ENCODE peak calls at places on chromosomes 6 and 20, in six cellular contexts. J, O, W, K, P and Y are unnamed samples.
A peak's percentile ranks its signal among the peaks of the same experiment; 100 is the strongest.

GRCh38 chr6:19554356-19555225 is 282.6 kb upstream of the ID4 start:
- DNase-seq in J (no peak), O (no peak), W (no peak), K (no peak), P (no peak), Y (no peak)

GRCh38 chr6:12605888-12606345 is 110.7 kb upstream of the PHACTR1 start:
- DNase-seq in J (peak; percentile 65), O (no peak), W (peak; percentile 72), K (peak; percentile 73), P (no peak), Y (peak; percentile 75)

GRCh38 chr6:138455746-138456392 is 43.4 kb downstream of the NHSL1 start:
- DNase-seq in J (peak; percentile 87), O (no peak), W (no peak), K (no peak), P (no peak), Y (no peak)

GRCh38 chr6:93859964-93860363 is 440.6 kb upstream of the EPHA7 start:
- DNase-seq in J (no peak), O (no peak), W (no peak), K (no peak), P (no peak), Y (no peak)

GRCh38 chr6:162680367-162680766 is 47.2 kb downstream of the PRKN start:
- DNase-seq in J (no peak), O (no peak), W (no peak), K (no peak), P (no peak), Y (no peak)

GRCh38 chr6:19303381-19303780 is 533.8 kb upstream of the ID4 start:
- DNase-seq in J (no peak), O (no peak), W (no peak), K (no peak), P (no peak), Y (no peak)

GRCh38 chr20:9590189-9590588 is 75.8 kb downstream of the LAMP5 start:
- DNase-seq in J (no peak), O (no peak), W (no peak), K (no peak), P (no peak), Y (no peak)

GRCh38 chr6:25788305-25788922 is 33.9 kb downstream of the SLC17A4 start:
- DNase-seq in J (peak; percentile 45), O (no peak), W (peak; percentile 72), K (peak; percentile 45), P (no peak), Y (peak; percentile 71)

GRCh38 chr20:4904127-4904860 is 97.0 kb downstream of the SLC23A2 start:
- DNase-seq in J (no peak), O (no peak), W (no peak), K (no peak), P (no peak), Y (no peak)

GRCh38 chr20:10282930-10283556 is 64.4 kb downstream of the SNAP25 start:
- DNase-seq in J (no peak), O (no peak), W (no peak), K (no peak), P (no peak), Y (no peak)

GRCh38 chr20:680638-681037 is 5.0 kb upstream of the SCRT2 start:
- DNase-seq in J (no peak), O (no peak), W (no peak), K (no peak), P (no peak), Y (no peak)

GRCh38 chr20:20781029-20781428 is 68.6 kb upstream of the RALGAPA2 start:
- DNase-seq in J (no peak), O (no peak), W (no peak), K (no peak), P (no peak), Y (no peak)

GRCh38 chr6:21078497-21078896 is 515.1 kb upstream of the SOX4 start:
- DNase-seq in J (no peak), O (no peak), W (no peak), K (no peak), P (no peak), Y (no peak)

GRCh38 chr20:37303637-37304036 is 14.2 kb downstream of the MANBAL start:
- DNase-seq in J (no peak), O (no peak), W (no peak), K (no peak), P (no peak), Y (no peak)

GRCh38 chr20:45097485-45098095 is 3.3 kb downstream of the KCNS1 start:
- DNase-seq in J (no peak), O (no peak), W (no peak), K (no peak), P (no peak), Y (no peak)

DNA sequence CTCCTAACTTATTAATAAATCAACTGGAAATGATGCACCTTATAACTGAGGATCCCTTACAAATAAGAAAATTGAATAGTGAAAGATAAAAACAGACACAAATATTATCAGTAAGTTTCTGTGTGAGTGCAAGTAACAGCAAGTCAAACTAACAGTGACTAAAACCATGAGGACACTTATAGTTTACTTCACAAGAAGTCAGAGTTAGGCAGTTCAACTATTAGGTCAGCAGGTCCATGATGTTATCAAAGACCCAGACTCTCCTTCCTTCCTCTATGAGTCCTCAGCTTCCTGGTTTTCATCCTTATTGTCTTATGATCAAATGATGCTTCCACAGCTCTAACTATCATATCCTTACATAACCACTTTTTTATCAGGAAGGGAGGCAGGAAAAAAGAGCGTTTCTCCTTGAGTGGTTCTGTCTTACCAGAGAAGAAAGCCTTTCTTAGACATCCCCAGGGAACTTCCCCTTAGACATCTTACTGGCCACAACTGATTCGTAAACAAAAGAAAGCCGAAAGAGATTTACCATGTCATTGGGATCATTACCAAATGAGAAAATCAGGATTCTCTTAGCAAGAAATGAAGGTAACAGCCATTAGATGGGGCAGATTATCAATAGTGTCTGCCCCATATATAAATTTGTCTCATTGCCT is 114.3 kb upstream of the LRFN2 start:
- DNase-seq in J (no peak), O (no peak), W (no peak), K (no peak), P (no peak), Y (no peak)
- H3K4me3 ChIP-seq in J (no peak overlapping the region), O (no peak overlapping the region), W (no peak overlapping the region), K (no peak overlapping the region), P (no peak overlapping the region), Y (no peak overlapping the region)

GRCh38 chr6:30263734-30264133 is 50.5 kb upstream of the TRIM26 start:
- DNase-seq in J (no peak), O (no peak), W (no peak), K (no peak), P (no peak), Y (peak; percentile 39)

GRCh38 chr6:30258204-30258603 is 45.0 kb upstream of the TRIM26 start:
- DNase-seq in J (no peak), O (no peak), W (no peak), K (no peak), P (no peak), Y (no peak)

GRCh38 chr6:30264731-30265130 is 51.5 kb upstream of the TRIM26 start:
- DNase-seq in J (no peak), O (no peak), W (no peak), K (no peak), P (no peak), Y (no peak)

GRCh38 chr6:30259140-30260035 is 46.2 kb upstream of the TRIM26 start:
- DNase-seq in J (peak; percentile 40), O (peak; percentile 94), W (peak; percentile 83), K (peak; percentile 63), P (peak; percentile 70), Y (peak; percentile 79)

GRCh38 chr6:30260036-30260504 is 46.9 kb upstream of the TRIM26 start:
- DNase-seq in J (no peak), O (no peak), W (no peak), K (no peak), P (no peak), Y (no peak)
- TF ChIP-seq POLR2A in J (no peak), O (no peak), W (no peak), K (no peak), P (no peak), Y (no peak)

GRCh38 chr6:43623880-43624785 is 4.9 kb downstream of the GTPBP2 start:
- DNase-seq in J (no peak), O (no peak), W (no peak), K (no peak), P (peak; percentile 26), Y (no peak)

GRCh38 chr6:43625393-43625992 is 3.6 kb downstream of the GTPBP2 start:
- DNase-seq in J (no peak), O (no peak), W (no peak), K (no peak), P (peak; percentile 33), Y (no peak)

GRCh38 chr6:43627008-43627825 is 1.8 kb downstream of the GTPBP2 start:
- DNase-seq in J (peak; percentile 78), O (peak; percentile 97), W (peak; percentile 89), K (peak; percentile 85), P (peak; percentile 33), Y (peak; percentile 94)

GRCh38 chr6:43622541-43622940 is 6.5 kb downstream of the GTPBP2 start:
- DNase-seq in J (no peak), O (no peak), W (no peak), K (no peak), P (peak; percentile 19), Y (no peak)

DNA sequence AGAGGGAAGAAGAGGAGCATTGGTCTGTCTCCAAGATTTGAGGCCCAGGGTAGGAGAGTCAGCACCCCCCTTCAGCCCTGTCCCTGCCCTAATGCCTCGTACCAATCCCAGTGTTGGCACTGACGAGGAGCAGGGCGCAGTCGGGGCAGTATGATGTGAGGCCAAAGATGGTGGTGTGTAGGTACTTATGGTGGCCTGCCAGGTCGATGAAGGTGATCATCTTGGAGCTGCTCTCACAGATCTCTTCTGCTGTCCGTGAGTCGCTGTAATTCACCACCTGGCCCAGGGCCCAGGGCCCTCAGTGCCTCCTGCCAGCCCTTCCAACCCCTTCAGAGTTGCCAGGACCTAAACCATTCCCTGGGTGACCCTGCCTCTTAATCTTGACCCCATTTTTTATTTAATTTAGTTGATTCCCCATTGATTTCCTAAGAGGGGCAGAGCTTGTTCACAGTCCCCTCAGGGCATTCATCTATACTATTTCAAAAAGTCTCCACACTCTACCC is 4.2 kb downstream of the GTPBP2 start:
- DNase-seq in J (no peak), O (no peak), W (no peak), K (no peak), P (peak; percentile 35), Y (no peak)
- H3K4me1 ChIP-seq in J (peaks cover 19% of the 10 kb centered on the region), O (peaks cover 22% of the 10 kb centered on the region), W (peaks cover 24% of the 10 kb centered on the region), K (peaks cover 26% of the 10 kb centered on the region), P (peaks cover 6% of the 10 kb centered on the region), Y (peaks cover 18% of the 10 kb centered on the region)

GRCh38 chr20:36109251-36109947 is 45.1 kb upstream of the EPB41L1 start:
- DNase-seq in J (no peak), O (no peak), W (peak; percentile 35), K (no peak), P (no peak), Y (no peak)
- H3K4me3 ChIP-seq in J (no peak overlapping the region), O (no peak overlapping the region), W (no peak overlapping the region), K (no peak overlapping the region), P (no peak overlapping the region), Y (no peak overlapping the region)

GRCh38 chr6:31203345-31203979 is 33.0 kb upstream of the POU5F1 start:
- DNase-seq in J (peak; percentile 74), O (no peak), W (peak; percentile 75), K (no peak), P (no peak), Y (no peak)
- TF ChIP-seq POLR2A in J (no peak), O (peak; percentile 10), W (no peak), K (no peak), P (no peak), Y (no peak)

DNA sequence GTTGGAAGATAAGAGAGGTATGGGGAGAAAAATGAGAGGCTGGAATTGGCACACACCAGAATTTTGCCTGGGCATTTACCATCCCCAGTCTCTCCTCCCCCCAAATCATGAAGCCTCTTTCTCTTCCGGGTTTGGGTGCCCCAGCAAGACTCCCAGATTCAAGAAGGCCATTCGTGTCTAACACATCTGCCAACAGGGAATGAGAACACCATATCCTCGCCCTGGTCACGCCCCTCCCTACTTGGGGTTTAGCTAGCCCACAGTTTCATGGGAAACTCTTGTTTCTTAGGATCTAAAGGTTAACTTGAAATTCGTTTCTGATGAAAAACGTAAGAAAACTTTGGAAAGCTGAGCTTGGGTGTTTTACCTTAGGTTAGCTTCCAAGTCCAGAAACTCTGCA is 105.5 kb upstream of the TMEM170B start:
- DNase-seq in J (no peak), O (no peak), W (no peak), K (no peak), P (no peak), Y (no peak)
- H3K4me1 ChIP-seq in J (peaks cover 31% of the 10 kb centered on the region), O (peaks cover 52% of the 10 kb centered on the region), W (peaks cover 98% of the 10 kb centered on the region), K (peaks cover 72% of the 10 kb centered on the region), P (no peaks in the 10 kb centered on the region), Y (no peaks in the 10 kb centered on the region)